ENCODE peak calls at places on chromosomes 12 and 14, in four cellular contexts. One of them, this sample, is unnamed.

GRCh38 chr14:77593501-77593911 is 22.9 kb downstream of the SPTLC2 start:
- DNase-seq in cardiac fibroblast: peak; percentile 36
- DNase-seq in H1: no peak
- DNase-seq in heart right ventricle: no peak
- DNase-seq in this sample: no peak

GRCh38 chr14:99199854-99200653 is 71.9 kb downstream of the BCL11B start:
- DNase-seq in cardiac fibroblast: no peak
- DNase-seq in H1: no peak
- DNase-seq in heart right ventricle: peak; percentile 25
- DNase-seq in this sample: no peak

GRCh38 chr12:132243596-132244289 is 85.6 kb downstream of the GALNT9 start:
- DNase-seq in heart right ventricle: no peak
- DNase-seq in cardiac fibroblast: no peak
- DNase-seq in H1: no peak
- DNase-seq in this sample: no peak

GRCh38 chr14:95490727-95491451 is 25.6 kb downstream of the SYNE3 start:
- DNase-seq in heart right ventricle: no peak
- DNase-seq in H1: no peak
- DNase-seq in cardiac fibroblast: peak; percentile 65
- DNase-seq in this sample: no peak

GRCh38 chr14:46487582-46488350 is 163.8 kb downstream of the RPL10L start:
- DNase-seq in heart right ventricle: no peak
- DNase-seq in cardiac fibroblast: no peak
- DNase-seq in H1: no peak
- DNase-seq in this sample: no peak

GRCh38 chr14:31205681-31206535 is 1.7 kb downstream of the HECTD1 start:
- DNase-seq in heart right ventricle: no peak
- DNase-seq in cardiac fibroblast: peak; percentile 69
- DNase-seq in H1: no peak
- DNase-seq in this sample: no peak

GRCh38 chr12:95216704-95217376 is 427 bp downstream of the FGD6 start:
- DNase-seq in heart right ventricle: no peak
- DNase-seq in cardiac fibroblast: no peak
- DNase-seq in H1: no peak
- DNase-seq in this sample: no peak

GRCh38 chr12:49702676-49703228 is 4.5 kb downstream of the FMNL3 start:
- DNase-seq in H1: no peak
- DNase-seq in heart right ventricle: no peak
- DNase-seq in cardiac fibroblast: no peak
- DNase-seq in this sample: no peak

GRCh38 chr12:13582421-13582820 is 385.9 kb downstream of the EMP1 start:
- DNase-seq in H1: no peak
- DNase-seq in cardiac fibroblast: no peak
- DNase-seq in heart right ventricle: no peak
- DNase-seq in this sample: no peak

GRCh38 chr14:70600382-70601157 is at the start of gene MED6:
- DNase-seq in heart right ventricle: peak; percentile 93
- DNase-seq in H1: peak; percentile 91
- DNase-seq in cardiac fibroblast: peak; percentile 93
- DNase-seq in this sample: peak; percentile 96

GRCh38 chr12:64256166-64256800 is 34.2 kb upstream of the KICS2 start:
- DNase-seq in cardiac fibroblast: peak; percentile 78
- DNase-seq in heart right ventricle: no peak
- DNase-seq in H1: no peak
- DNase-seq in this sample: no peak

GRCh38 chr12:96445743-96446655 is 43.4 kb upstream of the CFAP54 start:
- DNase-seq in H1: no peak
- DNase-seq in cardiac fibroblast: peak; percentile 98
- DNase-seq in heart right ventricle: no peak
- DNase-seq in this sample: no peak

GRCh38 chr14:90753456-90754005 is 62.7 kb downstream of the TTC7B start:
- DNase-seq in H1: peak; percentile 31
- DNase-seq in heart right ventricle: no peak
- DNase-seq in cardiac fibroblast: no peak
- DNase-seq in this sample: no peak

GRCh38 chr12:110217996-110218674 is 62.9 kb upstream of the ATP2A2 start:
- DNase-seq in cardiac fibroblast: no peak
- DNase-seq in heart right ventricle: no peak
- DNase-seq in H1: no peak
- DNase-seq in this sample: no peak

GRCh38 chr12:32702470-32702869 is 23.4 kb downstream of the DNM1L start:
- DNase-seq in cardiac fibroblast: no peak
- DNase-seq in heart right ventricle: no peak
- DNase-seq in H1: no peak
- DNase-seq in this sample: no peak

GRCh38 chr12:32697445-32697844 is 18.3 kb downstream of the DNM1L start:
- DNase-seq in cardiac fibroblast: no peak
- DNase-seq in H1: no peak
- DNase-seq in heart right ventricle: no peak
- DNase-seq in this sample: no peak

GRCh38 chr12:32695787-32696186 is 16.7 kb downstream of the DNM1L start:
- DNase-seq in heart right ventricle: no peak
- DNase-seq in H1: no peak
- DNase-seq in cardiac fibroblast: no peak
- DNase-seq in this sample: no peak

GRCh38 chr12:32692358-32692757 is 13.3 kb downstream of the DNM1L start:
- DNase-seq in cardiac fibroblast: no peak
- DNase-seq in H1: no peak
- DNase-seq in heart right ventricle: no peak
- DNase-seq in this sample: no peak

DNA sequence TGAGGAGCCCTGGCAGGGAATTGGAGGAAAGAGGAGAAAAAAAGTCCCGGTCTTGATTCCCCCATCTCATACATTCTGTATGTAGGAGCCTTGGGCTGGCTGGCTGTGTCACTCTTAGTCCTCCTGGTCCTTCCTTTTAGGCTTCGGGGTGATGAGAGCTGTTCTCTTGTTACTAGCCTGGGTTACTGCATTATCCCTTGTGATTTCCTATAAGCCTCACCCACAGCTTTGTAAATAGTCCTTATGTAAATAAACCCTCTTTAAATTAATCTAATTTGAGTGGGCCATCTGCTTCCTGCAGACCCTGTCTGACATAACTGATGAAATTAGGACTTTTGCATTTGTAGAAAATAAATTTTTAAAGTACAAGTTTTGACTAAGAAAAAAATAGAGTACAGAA is 19.2 kb downstream of the DNM1L start:
- DNase-seq in cardiac fibroblast: no peak
- DNase-seq in heart right ventricle: no peak
- DNase-seq in H1: no peak
- DNase-seq in this sample: no peak
- TF ChIP-seq CTCF in cardiac fibroblast: no peak
- TF ChIP-seq CTCF in heart right ventricle: no peak
- TF ChIP-seq CTCF in H1: no peak
- TF ChIP-seq CTCF in this sample: no peak

DNA sequence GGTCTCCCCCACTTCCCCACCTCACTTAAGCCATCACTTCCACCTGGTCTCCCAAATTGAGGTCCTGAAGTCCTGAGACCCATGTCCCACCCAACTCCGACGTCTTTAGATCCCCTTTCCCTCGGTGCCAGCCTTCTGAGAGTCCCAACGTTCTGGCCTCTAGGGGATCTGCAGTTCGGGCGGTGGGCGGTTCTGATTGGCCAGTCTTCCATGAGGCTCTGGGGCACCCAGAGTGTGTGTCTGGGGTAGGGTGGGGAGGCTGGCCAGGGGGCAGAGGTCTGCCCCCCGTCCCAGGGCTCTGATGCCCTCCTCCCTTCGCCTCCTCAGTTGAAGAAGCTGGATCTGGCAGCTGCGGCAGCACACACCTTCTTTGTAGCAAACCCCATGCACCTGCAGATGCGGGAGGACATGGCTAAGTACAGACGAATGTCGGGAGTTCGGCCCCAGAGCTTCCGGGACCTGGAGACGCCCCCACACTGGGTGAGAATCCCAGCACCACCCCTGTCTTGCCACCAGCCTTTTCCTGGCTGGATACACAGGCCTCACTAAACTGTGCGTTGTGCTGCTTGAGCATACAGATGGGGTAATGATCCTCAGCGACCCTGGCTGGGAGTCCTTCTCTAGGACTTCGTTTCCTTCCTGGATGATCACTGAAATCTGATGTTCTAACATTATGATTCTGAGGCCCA is 1.5 kb downstream of the P3H3 start:
- DNase-seq in cardiac fibroblast: no peak
- DNase-seq in heart right ventricle: no peak
- DNase-seq in H1: peak; percentile 73
- DNase-seq in this sample: no peak
- TF ChIP-seq CTCF in cardiac fibroblast: peak; percentile 20
- TF ChIP-seq CTCF in heart right ventricle: peak; percentile 12
- TF ChIP-seq CTCF in H1: no peak
- TF ChIP-seq CTCF in this sample: no peak

GRCh38 chr14:69325646-69326265 is 65.8 kb downstream of the GALNT16 start:
- DNase-seq in cardiac fibroblast: no peak
- DNase-seq in H1: no peak
- DNase-seq in heart right ventricle: no peak
- DNase-seq in this sample: no peak
- TF ChIP-seq CTCF in cardiac fibroblast: peak; percentile 21
- TF ChIP-seq CTCF in H1: peak; percentile 39
- TF ChIP-seq CTCF in heart right ventricle: no peak
- TF ChIP-seq CTCF in this sample: no peak

GRCh38 chr14:74084277-74085046 is at the start of the genes ALDH6A1 and LIN52:
- DNase-seq in H1: peak; percentile 99
- DNase-seq in cardiac fibroblast: peak; percentile 100
- DNase-seq in heart right ventricle: peak; percentile 93
- DNase-seq in this sample: peak; percentile 100
- TF ChIP-seq CTCF in H1: no peak
- TF ChIP-seq CTCF in cardiac fibroblast: no peak
- TF ChIP-seq CTCF in heart right ventricle: peak; percentile 23
- TF ChIP-seq CTCF in this sample: no peak

GRCh38 chr14:106657460-106657859 is 1131.1 kb downstream of the TMEM121 start:
- DNase-seq in cardiac fibroblast: no peak
- DNase-seq in heart right ventricle: no peak
- DNase-seq in H1: no peak
- DNase-seq in this sample: no peak

GRCh38 chr14:106652494-106652893 is 1126.1 kb downstream of the TMEM121 start:
- DNase-seq in heart right ventricle: no peak
- DNase-seq in cardiac fibroblast: no peak
- DNase-seq in H1: no peak
- DNase-seq in this sample: no peak
- TF ChIP-seq CTCF in heart right ventricle: no peak
- TF ChIP-seq CTCF in cardiac fibroblast: no peak
- TF ChIP-seq CTCF in H1: no peak
- TF ChIP-seq CTCF in this sample: no peak

DNA sequence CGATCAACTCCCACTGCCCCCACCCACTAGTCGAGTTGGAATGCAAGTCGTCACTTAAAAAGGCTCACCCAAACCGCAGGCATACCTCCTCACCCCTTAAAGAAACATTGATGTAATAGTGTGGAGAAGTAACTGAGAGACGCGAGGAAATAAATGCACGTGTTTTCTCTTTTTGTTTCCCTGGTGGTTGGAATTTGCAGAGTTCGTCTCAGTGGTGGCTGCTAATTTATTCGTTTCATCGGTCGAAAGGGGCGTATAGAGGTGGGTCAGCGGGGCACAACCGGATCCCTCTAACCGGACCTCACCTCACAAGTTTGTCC is 5.1 kb upstream of the NPAS3 start:
- DNase-seq in cardiac fibroblast: peak; percentile 23
- DNase-seq in heart right ventricle: no peak
- DNase-seq in H1: no peak
- DNase-seq in this sample: no peak
- TF ChIP-seq CTCF in cardiac fibroblast: peak; percentile 27
- TF ChIP-seq CTCF in heart right ventricle: no peak
- TF ChIP-seq CTCF in H1: no peak
- TF ChIP-seq CTCF in this sample: peak; percentile 13

DNA sequence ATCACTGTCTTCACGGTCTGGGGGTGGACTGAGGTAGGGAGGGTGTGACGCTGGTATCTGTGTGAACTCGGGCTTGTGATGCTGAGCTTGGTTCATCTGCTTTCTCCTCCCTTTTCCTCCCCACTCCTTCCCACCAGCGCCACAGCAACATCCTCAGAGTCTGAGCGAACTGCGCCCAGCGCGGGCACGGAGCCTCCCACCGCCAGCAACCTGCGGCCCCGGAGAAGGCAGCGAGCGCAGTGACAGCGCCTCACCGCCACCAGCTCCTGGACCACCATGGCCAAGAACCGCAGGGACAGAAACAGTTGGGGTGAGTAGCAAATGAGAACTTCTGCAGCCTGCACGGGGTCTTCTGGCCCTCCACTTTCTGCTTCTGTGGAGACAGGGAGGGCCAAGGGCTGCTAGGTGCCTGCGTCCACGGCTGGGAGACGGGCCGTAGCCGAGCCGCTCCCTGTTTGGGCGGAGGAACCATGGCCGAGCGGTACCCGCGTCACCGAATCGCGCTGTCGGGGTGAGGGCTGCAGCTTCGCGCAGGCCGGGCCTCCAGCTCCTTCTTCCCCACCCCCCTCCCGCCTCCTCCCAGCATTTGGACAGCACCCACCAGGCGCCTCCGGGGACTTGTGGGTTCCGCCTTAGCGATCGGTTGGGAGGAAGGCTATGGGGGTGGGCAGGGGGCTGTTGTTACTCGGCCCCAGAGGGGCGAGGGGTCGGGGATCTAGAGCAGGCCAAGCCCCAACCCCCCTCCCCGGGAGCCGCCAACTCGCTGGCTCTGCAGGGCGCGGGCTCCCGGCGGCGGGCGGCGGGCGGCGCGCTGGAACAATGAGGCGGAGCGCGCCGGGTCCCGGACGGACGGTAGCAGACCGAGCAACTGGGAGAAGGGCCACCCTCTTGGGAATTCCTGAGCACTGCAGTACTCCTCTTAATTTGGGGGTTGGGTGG is at the start of gene ATL1:
- DNase-seq in cardiac fibroblast: peak; percentile 67
- DNase-seq in H1: peak; percentile 87
- DNase-seq in heart right ventricle: peak; percentile 74
- DNase-seq in this sample: peak; percentile 86
- TF ChIP-seq CTCF in cardiac fibroblast: no peak
- TF ChIP-seq CTCF in H1: no peak
- TF ChIP-seq CTCF in heart right ventricle: no peak
- TF ChIP-seq CTCF in this sample: no peak

GRCh38 chr14:52077261-52077984 is 8.6 kb upstream of the NID2 start:
- DNase-seq in cardiac fibroblast: no peak
- DNase-seq in H1: no peak
- DNase-seq in heart right ventricle: no peak
- DNase-seq in this sample: no peak
- TF ChIP-seq CTCF in cardiac fibroblast: no peak
- TF ChIP-seq CTCF in H1: no peak
- TF ChIP-seq CTCF in heart right ventricle: no peak
- TF ChIP-seq CTCF in this sample: no peak

DNA sequence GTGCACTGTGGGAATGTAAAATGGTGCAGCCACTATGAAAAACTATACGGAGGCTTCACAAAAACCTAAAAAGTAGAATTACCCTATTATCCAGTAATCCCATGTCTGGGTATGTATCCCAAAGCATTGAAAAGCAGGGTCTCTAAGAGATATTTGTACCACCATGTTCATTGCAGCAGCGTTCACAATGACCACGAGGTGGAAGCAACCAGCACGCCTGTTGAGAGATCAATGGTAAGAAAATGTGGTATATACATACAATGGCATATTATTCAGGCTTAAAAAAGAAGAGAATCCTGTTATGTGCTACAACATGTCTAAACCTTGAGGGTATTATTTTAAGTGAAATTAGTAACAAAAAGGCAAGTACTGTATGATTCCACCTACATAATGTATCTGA is 910 bp upstream of the NOPCHAP1 start:
- DNase-seq in heart right ventricle: no peak
- DNase-seq in cardiac fibroblast: no peak
- DNase-seq in H1: no peak
- DNase-seq in this sample: no peak
- TF ChIP-seq CTCF in heart right ventricle: no peak
- TF ChIP-seq CTCF in cardiac fibroblast: no peak
- TF ChIP-seq CTCF in H1: no peak
- TF ChIP-seq CTCF in this sample: no peak

GRCh38 chr14:20866963-20867362 is 24.2 kb upstream of the RNASE3 start:
- DNase-seq in heart right ventricle: no peak
- DNase-seq in cardiac fibroblast: peak; percentile 36
- DNase-seq in H1: no peak
- DNase-seq in this sample: no peak
- TF ChIP-seq CTCF in heart right ventricle: peak; percentile 47
- TF ChIP-seq CTCF in cardiac fibroblast: peak; percentile 49
- TF ChIP-seq CTCF in H1: peak; percentile 33
- TF ChIP-seq CTCF in this sample: no peak